ENCODE peak calls at places on chromosomes 16 and 17, in five cellular contexts. One of them, this sample, is unnamed.

GRCh38 chr17:57422574-57423164 is 166.3 kb downstream of the MSI2 start:
- DNase-seq in fibroblast of pulmonary artery: peak; percentile 46
- DNase-seq in kidney: no peak
- DNase-seq in astrocyte of the spinal cord: peak; percentile 53
- DNase-seq in Peyer's patch: no peak
- DNase-seq in this sample: no peak

GRCh38 chr17:63491413-63491812 is 14.6 kb downstream of the ACE start:
- DNase-seq in fibroblast of pulmonary artery: no peak
- DNase-seq in Peyer's patch: no peak
- DNase-seq in astrocyte of the spinal cord: no peak
- DNase-seq in kidney: no peak
- DNase-seq in this sample: no peak

GRCh38 chr16:1708768-1709180 is 2.8 kb downstream of the MAPK8IP3 start:
- DNase-seq in Peyer's patch: no peak
- DNase-seq in astrocyte of the spinal cord: peak; percentile 39
- DNase-seq in kidney: no peak
- DNase-seq in fibroblast of pulmonary artery: peak; percentile 57
- DNase-seq in this sample: no peak

GRCh38 chr16:15983898-15984297 is 34.5 kb downstream of the ABCC1 start:
- DNase-seq in Peyer's patch: no peak
- DNase-seq in kidney: no peak
- DNase-seq in astrocyte of the spinal cord: peak; percentile 70
- DNase-seq in fibroblast of pulmonary artery: peak; percentile 53
- DNase-seq in this sample: no peak

GRCh38 chr16:88331989-88332920 is 50.5 kb upstream of the ZNF469 start:
- DNase-seq in Peyer's patch: peak; percentile 61
- DNase-seq in fibroblast of pulmonary artery: peak; percentile 99
- DNase-seq in astrocyte of the spinal cord: peak; percentile 100
- DNase-seq in kidney: peak; percentile 73
- DNase-seq in this sample: peak; percentile 49

GRCh38 chr16:77330332-77331043 is 104.3 kb downstream of the ADAMTS18 start:
- DNase-seq in astrocyte of the spinal cord: no peak
- DNase-seq in fibroblast of pulmonary artery: no peak
- DNase-seq in Peyer's patch: no peak
- DNase-seq in kidney: no peak
- DNase-seq in this sample: no peak

GRCh38 chr17:48498168-48498840 is 32.5 kb downstream of the HOXB1 start:
- DNase-seq in kidney: no peak
- DNase-seq in astrocyte of the spinal cord: no peak
- DNase-seq in Peyer's patch: no peak
- DNase-seq in fibroblast of pulmonary artery: no peak
- DNase-seq in this sample: no peak

GRCh38 chr16:71894229-71894920 is 956 bp upstream of the IST1 start:
- DNase-seq in kidney: peak; percentile 77
- DNase-seq in fibroblast of pulmonary artery: peak; percentile 71
- DNase-seq in astrocyte of the spinal cord: peak; percentile 70
- DNase-seq in Peyer's patch: peak; percentile 82
- DNase-seq in this sample: peak; percentile 56

GRCh38 chr16:84730406-84731106 is 30.8 kb downstream of the USP10 start:
- DNase-seq in astrocyte of the spinal cord: peak; percentile 93
- DNase-seq in fibroblast of pulmonary artery: peak; percentile 95
- DNase-seq in Peyer's patch: peak; percentile 88
- DNase-seq in kidney: no peak
- DNase-seq in this sample: peak; percentile 63

GRCh38 chr16:28277537-28278388 is 14.6 kb upstream of the SBK1 start:
- DNase-seq in astrocyte of the spinal cord: peak; percentile 66
- DNase-seq in fibroblast of pulmonary artery: peak; percentile 80
- DNase-seq in Peyer's patch: peak; percentile 95
- DNase-seq in kidney: peak; percentile 95
- DNase-seq in this sample: peak; percentile 91

GRCh38 chr16:54816471-54816870 is 114.2 kb upstream of the IRX5 start:
- DNase-seq in Peyer's patch: no peak
- DNase-seq in kidney: no peak
- DNase-seq in astrocyte of the spinal cord: no peak
- DNase-seq in fibroblast of pulmonary artery: no peak
- DNase-seq in this sample: no peak

GRCh38 chr17:8887834-8888703 is 20.6 kb upstream of the PIK3R6 start:
- DNase-seq in astrocyte of the spinal cord: peak; percentile 16
- DNase-seq in kidney: no peak
- DNase-seq in fibroblast of pulmonary artery: peak; percentile 31
- DNase-seq in Peyer's patch: no peak
- DNase-seq in this sample: no peak

GRCh38 chr16:12458591-12459400 is 344.9 kb downstream of the CPPED1 start:
- DNase-seq in fibroblast of pulmonary artery: no peak
- DNase-seq in astrocyte of the spinal cord: no peak
- DNase-seq in Peyer's patch: peak; percentile 56
- DNase-seq in kidney: peak; percentile 81
- DNase-seq in this sample: no peak

GRCh38 chr16:21277927-21278706 is at the start of gene CRYM:
- DNase-seq in Peyer's patch: peak; percentile 87
- DNase-seq in astrocyte of the spinal cord: peak; percentile 9
- DNase-seq in fibroblast of pulmonary artery: peak; percentile 26
- DNase-seq in kidney: peak; percentile 81
- DNase-seq in this sample: peak; percentile 64

GRCh38 chr17:64115043-64115698 is 14.8 kb downstream of the ERN1 start:
- DNase-seq in kidney: no peak
- DNase-seq in fibroblast of pulmonary artery: peak; percentile 68
- DNase-seq in Peyer's patch: no peak
- DNase-seq in astrocyte of the spinal cord: no peak
- DNase-seq in this sample: peak; percentile 60

GRCh38 chr16:8299635-8300034 is 290.7 kb downstream of the TMEM114 start:
- DNase-seq in Peyer's patch: no peak
- DNase-seq in kidney: no peak
- DNase-seq in fibroblast of pulmonary artery: no peak
- DNase-seq in astrocyte of the spinal cord: no peak
- DNase-seq in this sample: no peak

GRCh38 chr17:2337152-2337810 is at the start of gene SGSM2:
- DNase-seq in astrocyte of the spinal cord: peak; percentile 41
- DNase-seq in fibroblast of pulmonary artery: peak; percentile 45
- DNase-seq in kidney: peak; percentile 87
- DNase-seq in Peyer's patch: peak; percentile 78
- DNase-seq in this sample: peak; percentile 65

GRCh38 chr17:27892866-27893769 is at the start of gene LYRM9:
- DNase-seq in astrocyte of the spinal cord: peak; percentile 81
- DNase-seq in Peyer's patch: peak; percentile 96
- DNase-seq in fibroblast of pulmonary artery: peak; percentile 89
- DNase-seq in kidney: peak; percentile 96
- DNase-seq in this sample: peak; percentile 94

GRCh38 chr17:7250655-7251329 is 742 bp downstream of the CTDNEP1 start:
- DNase-seq in kidney: no peak
- DNase-seq in fibroblast of pulmonary artery: peak; percentile 25
- DNase-seq in Peyer's patch: no peak
- DNase-seq in astrocyte of the spinal cord: no peak
- DNase-seq in this sample: no peak

GRCh38 chr16:8990445-8990844 is 26.7 kb upstream of the USP7 start:
- DNase-seq in Peyer's patch: no peak
- DNase-seq in astrocyte of the spinal cord: no peak
- DNase-seq in kidney: no peak
- DNase-seq in fibroblast of pulmonary artery: no peak
- DNase-seq in this sample: no peak

GRCh38 chr16:88693420-88694177 is 7.3 kb upstream of the SNAI3 start:
- DNase-seq in Peyer's patch: no peak
- DNase-seq in kidney: no peak
- DNase-seq in fibroblast of pulmonary artery: no peak
- DNase-seq in astrocyte of the spinal cord: no peak
- DNase-seq in this sample: no peak

GRCh38 chr17:28912281-28912937 is 9.5 kb upstream of the DHRS13 start:
- DNase-seq in Peyer's patch: no peak
- DNase-seq in astrocyte of the spinal cord: no peak
- DNase-seq in kidney: no peak
- DNase-seq in fibroblast of pulmonary artery: no peak
- DNase-seq in this sample: no peak
- TF ChIP-seq CTCF in Peyer's patch: no peak
- TF ChIP-seq CTCF in astrocyte of the spinal cord: peak; percentile 38
- TF ChIP-seq CTCF in kidney: no peak
- TF ChIP-seq CTCF in fibroblast of pulmonary artery: peak; percentile 32
- TF ChIP-seq CTCF in this sample: no peak

DNA sequence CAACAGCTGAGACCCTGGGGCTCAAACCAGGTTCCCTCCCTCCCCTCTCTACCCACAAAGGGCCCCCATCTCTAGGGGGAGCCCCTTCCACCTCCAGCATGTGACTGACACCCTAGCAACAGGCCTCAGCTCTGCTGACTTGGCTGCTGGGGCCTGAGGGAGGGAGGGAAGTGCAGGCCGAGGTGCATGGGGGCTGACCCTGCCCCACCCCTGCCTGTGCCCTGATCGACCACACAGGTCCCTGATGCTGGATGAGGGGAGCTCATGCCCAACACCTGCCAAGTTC is 2.3 kb downstream of the HSF4 start:
- DNase-seq in kidney: no peak
- DNase-seq in Peyer's patch: no peak
- DNase-seq in fibroblast of pulmonary artery: no peak
- DNase-seq in astrocyte of the spinal cord: no peak
- DNase-seq in this sample: no peak
- TF ChIP-seq CTCF in kidney: no peak
- TF ChIP-seq CTCF in Peyer's patch: no peak
- TF ChIP-seq CTCF in fibroblast of pulmonary artery: no peak
- TF ChIP-seq CTCF in astrocyte of the spinal cord: no peak
- TF ChIP-seq CTCF in this sample: no peak

GRCh38 chr17:34384271-34384670 is 21.2 kb upstream of the CCL1 start:
- DNase-seq in astrocyte of the spinal cord: no peak
- DNase-seq in kidney: no peak
- DNase-seq in Peyer's patch: no peak
- DNase-seq in fibroblast of pulmonary artery: no peak
- DNase-seq in this sample: no peak

GRCh38 chr17:34379876-34380275 is 16.8 kb upstream of the CCL1 start:
- DNase-seq in Peyer's patch: no peak
- DNase-seq in astrocyte of the spinal cord: no peak
- DNase-seq in fibroblast of pulmonary artery: peak; percentile 38
- DNase-seq in kidney: no peak
- DNase-seq in this sample: no peak

GRCh38 chr17:34383225-34383615 is 20.2 kb upstream of the CCL1 start:
- DNase-seq in Peyer's patch: no peak
- DNase-seq in astrocyte of the spinal cord: no peak
- DNase-seq in fibroblast of pulmonary artery: no peak
- DNase-seq in kidney: no peak
- DNase-seq in this sample: no peak

GRCh38 chr17:34384822-34385605 is 22.0 kb upstream of the CCL1 start:
- DNase-seq in kidney: no peak
- DNase-seq in fibroblast of pulmonary artery: no peak
- DNase-seq in astrocyte of the spinal cord: no peak
- DNase-seq in Peyer's patch: no peak
- DNase-seq in this sample: no peak

GRCh38 chr17:34382586-34383224 is 19.7 kb upstream of the CCL1 start:
- DNase-seq in kidney: no peak
- DNase-seq in astrocyte of the spinal cord: no peak
- DNase-seq in Peyer's patch: no peak
- DNase-seq in fibroblast of pulmonary artery: peak; percentile 42
- DNase-seq in this sample: no peak
- TF ChIP-seq CTCF in kidney: no peak
- TF ChIP-seq CTCF in astrocyte of the spinal cord: no peak
- TF ChIP-seq CTCF in Peyer's patch: no peak
- TF ChIP-seq CTCF in fibroblast of pulmonary artery: no peak
- TF ChIP-seq CTCF in this sample: no peak

DNA sequence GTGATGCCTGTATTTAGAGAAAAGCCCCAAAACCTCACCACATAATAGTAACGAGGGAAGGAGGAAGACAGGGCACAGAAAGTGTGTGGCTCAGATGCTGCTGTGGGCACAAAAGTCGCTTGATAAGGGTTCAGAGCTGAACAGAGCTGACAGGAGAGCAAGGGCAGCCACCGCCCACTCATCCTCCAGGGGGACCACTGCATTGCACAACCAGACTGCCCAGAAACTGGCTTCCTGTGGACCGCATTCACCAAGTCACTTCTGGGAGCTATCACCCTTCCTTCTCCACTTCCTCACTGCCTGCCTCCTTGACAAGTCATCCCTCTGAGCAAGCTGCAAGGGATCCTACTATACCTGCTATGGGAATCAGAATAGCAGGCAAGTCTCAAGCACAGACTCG is 512.4 kb upstream of the CDH11 start:
- DNase-seq in Peyer's patch: no peak
- DNase-seq in astrocyte of the spinal cord: no peak
- DNase-seq in kidney: no peak
- DNase-seq in fibroblast of pulmonary artery: peak; percentile 5
- DNase-seq in this sample: no peak
- TF ChIP-seq CTCF in Peyer's patch: no peak
- TF ChIP-seq CTCF in astrocyte of the spinal cord: no peak
- TF ChIP-seq CTCF in kidney: no peak
- TF ChIP-seq CTCF in fibroblast of pulmonary artery: no peak
- TF ChIP-seq CTCF in this sample: no peak

DNA sequence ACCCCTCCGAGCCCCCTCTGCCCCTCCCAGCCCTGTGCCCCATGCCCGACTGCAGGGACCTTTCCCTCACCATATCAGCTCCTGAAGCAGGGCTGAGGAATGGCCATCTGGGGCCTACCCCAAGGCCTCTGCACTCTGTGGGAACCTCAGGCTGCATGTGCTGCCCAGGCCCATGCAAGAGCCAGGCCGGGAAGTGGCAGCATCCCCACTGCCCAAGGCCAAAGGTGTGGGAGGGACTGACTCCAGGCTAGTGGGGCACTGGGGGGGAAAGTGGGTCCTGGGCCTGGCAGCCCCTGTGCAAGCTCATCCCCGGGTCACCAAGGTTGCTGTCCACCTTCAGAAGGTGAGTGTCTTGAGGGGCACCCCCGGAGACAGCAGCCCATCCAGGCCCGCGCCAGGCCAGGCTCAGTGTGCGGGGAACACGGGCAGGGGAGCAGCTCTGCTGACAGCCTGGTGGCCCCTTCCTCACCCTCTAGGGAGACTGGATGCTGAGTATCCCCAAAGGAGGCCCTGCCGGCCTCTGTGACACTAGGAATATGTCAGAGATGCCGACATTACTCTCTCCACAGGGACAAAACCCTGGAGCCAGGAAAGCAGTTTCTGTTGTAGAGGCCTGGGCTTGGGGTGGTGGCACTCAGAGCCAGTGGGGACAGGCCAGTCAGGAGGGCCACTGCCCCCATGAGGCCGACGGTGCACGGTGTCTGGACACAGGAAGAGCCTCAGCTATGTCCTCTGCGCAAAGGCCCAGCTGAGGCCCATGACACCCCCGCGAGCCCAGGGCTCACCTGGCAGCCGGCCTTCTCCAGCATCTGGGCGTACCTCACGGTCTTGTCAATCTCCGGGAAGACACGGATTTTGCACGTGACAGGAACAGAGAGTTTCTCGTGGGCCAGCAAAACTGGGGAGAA is 3.3 kb downstream of the DUS1L start:
- DNase-seq in fibroblast of pulmonary artery: no peak
- DNase-seq in kidney: no peak
- DNase-seq in Peyer's patch: no peak
- DNase-seq in astrocyte of the spinal cord: no peak
- DNase-seq in this sample: no peak
- TF ChIP-seq CTCF in fibroblast of pulmonary artery: no peak
- TF ChIP-seq CTCF in kidney: no peak
- TF ChIP-seq CTCF in Peyer's patch: no peak
- TF ChIP-seq CTCF in astrocyte of the spinal cord: peak; percentile 6
- TF ChIP-seq CTCF in this sample: no peak